ENCODE peak calls at places on chromosomes 13 and 19, in seven cellular contexts. X is left ventricle myocardium inferior, Z is heart left ventricle, A is fibroblast of lung, N is suprapubic skin, H is brain microvascular endothelial cell, P is upper lobe of right lung. V is an unnamed sample. For H3K36me3, the result is how much of the 10 kb centered on the place peaks cover.

GRCh38 chr19:29598496-29598895 is 7.6 kb upstream of the POP4 start:
- DNase-seq in X (no peak), Z (no peak), A (no peak), N (no peak), H (no peak), P (no peak), V (no peak)

GRCh38 chr19:7415163-7415856 is 66.6 kb downstream of the ARHGEF18 start:
- DNase-seq in X (no peak), Z (no peak), A (peak), N (no peak), H (peak), P (peak), V (peak)

GRCh38 chr19:679418-680286 is 3.5 kb downstream of the FSTL3 start:
- DNase-seq in X (peak), Z (peak), A (peak), N (peak), H (no peak), P (peak), V (peak)

GRCh38 chr19:33514885-33515485 is 6.6 kb downstream of the PEPD start:
- DNase-seq in X (peak), Z (no peak), A (peak), N (no peak), H (peak), P (no peak), V (peak)

GRCh38 chr19:34484328-34484727 is 2.8 kb downstream of the WTIP start:
- DNase-seq in X (peak), Z (peak), A (no peak), N (no peak), H (no peak), P (peak), V (no peak)

GRCh38 chr19:8306235-8307054 is 1.7 kb downstream of the CD320 start:
- DNase-seq in X (no peak), Z (peak), A (no peak), N (peak), H (no peak), P (peak), V (peak)

GRCh38 chr19:29671393-29672076 is 6.3 kb downstream of the PLEKHF1 start:
- DNase-seq in X (peak), Z (no peak), A (no peak), N (no peak), H (peak), P (peak), V (peak)

GRCh38 chr19:30358821-30359580 is 13.2 kb upstream of the ZNF536 start:
- DNase-seq in X (no peak), Z (no peak), A (no peak), N (peak), H (no peak), P (no peak), V (no peak)

GRCh38 chr19:1296575-1297271 is 11.1 kb downstream of the EFNA2 start:
- DNase-seq in X (no peak), Z (no peak), A (no peak), N (no peak), H (no peak), P (no peak), V (no peak)

GRCh38 chr13:40665754-40666057 is 735 bp downstream of the FOXO1 start:
- DNase-seq in X (peak), Z (no peak), A (peak), N (no peak), H (no peak), P (no peak), V (peak)

GRCh38 chr13:57582032-57582431 is 49.5 kb upstream of the PCDH17 start:
- DNase-seq in X (no peak), Z (no peak), A (no peak), N (no peak), H (no peak), P (no peak), V (no peak)

GRCh38 chr13:113835461-113836274 is 28.2 kb downstream of the GAS6 start:
- DNase-seq in X (peak), Z (no peak), A (peak), N (no peak), H (no peak), P (no peak), V (peak)

GRCh38 chr13:90553167-90553566 is 794.3 kb upstream of the MIR17HG start:
- DNase-seq in X (no peak), Z (no peak), A (no peak), N (no peak), H (no peak), P (no peak), V (no peak)

DNA sequence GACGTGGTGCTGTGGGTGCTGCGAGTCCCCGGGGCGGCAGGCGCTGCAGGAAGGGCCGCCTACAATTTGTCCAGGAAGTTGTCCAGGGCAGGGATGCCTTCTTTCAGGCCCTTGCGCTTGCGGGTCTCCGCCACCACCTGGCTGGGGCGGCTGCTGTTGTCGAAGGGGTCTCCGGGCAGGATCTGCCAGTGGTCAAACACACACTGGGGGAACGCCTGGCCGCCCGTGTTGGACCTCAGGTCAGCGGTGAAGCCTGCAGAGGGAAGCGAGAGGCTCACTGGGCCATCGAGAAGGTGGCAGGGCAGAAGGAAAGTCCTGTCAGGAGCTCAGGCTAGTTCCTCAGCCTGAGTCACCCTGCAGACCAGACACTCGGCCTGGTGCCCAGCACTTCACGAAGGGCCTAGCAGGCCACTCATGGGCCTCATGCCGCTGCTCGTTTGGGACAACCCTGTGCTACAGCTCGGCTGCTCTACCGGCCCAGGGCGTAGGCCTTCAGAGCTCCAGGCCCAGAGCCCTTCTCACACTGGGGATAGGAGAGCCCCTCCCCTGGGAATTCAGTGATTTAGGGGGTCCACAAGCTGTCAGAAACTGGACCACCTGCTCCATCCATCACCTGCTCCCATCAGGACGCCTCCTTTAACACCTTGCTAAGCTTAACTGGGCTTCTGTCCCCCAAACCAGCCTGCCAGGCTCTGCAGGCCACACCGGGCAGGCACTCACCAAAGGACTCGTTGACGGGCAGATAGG is 5.8 kb upstream of the DAPK3 start:
- DNase-seq in X (no peak), Z (peak), A (no peak), N (no peak), H (no peak), P (no peak), V (no peak)
- H3K36me3 ChIP-seq in X (half or more), Z (half or more), A (half or more), N (half or more), H (half or more), P (half or more), V (half or more)

GRCh38 chr19:40778865-40779284 is 828 bp downstream of the RAB4B start:
- DNase-seq in X (no peak), Z (no peak), A (no peak), N (no peak), H (no peak), P (no peak), V (no peak)
- H3K27ac ChIP-seq in X (peak), Z (peak), A (peak), N (peak), H (peak), P (peak), V (peak)

DNA sequence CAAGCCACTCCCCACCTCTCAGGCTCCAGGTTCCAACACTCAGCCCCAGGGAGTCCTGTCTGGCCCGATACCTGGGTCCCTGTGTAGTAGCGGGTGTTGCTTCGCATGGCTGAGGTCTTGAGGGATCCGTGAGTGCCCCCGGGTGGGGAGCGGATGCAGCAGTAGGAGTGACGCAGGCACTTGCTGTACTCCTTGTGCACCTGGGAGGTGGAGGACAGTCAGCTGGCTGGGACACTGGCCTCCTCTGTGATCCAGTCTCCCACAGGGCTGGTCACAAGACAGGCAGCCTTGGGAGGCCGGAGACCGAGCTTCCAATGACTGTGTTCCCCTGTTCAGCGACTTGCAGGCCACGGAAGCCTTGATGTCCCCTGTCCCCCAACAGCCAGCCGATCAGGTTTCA is 16.3 kb upstream of the ASF1B start:
- DNase-seq in X (no peak), Z (no peak), A (no peak), N (no peak), H (no peak), P (no peak), V (no peak)
- H3K36me3 ChIP-seq in X (under half), Z (under half), A (under half), N (half or more), H (under half), P (under half), V (under half)

GRCh38 chr13:110519506-110519905 is 42.0 kb downstream of the RAB20 start:
- DNase-seq in X (no peak), Z (no peak), A (no peak), N (no peak), H (no peak), P (no peak), V (no peak)
- H3K27ac ChIP-seq in X (no peak), Z (no peak), A (no peak), N (no peak), H (no peak), P (no peak), V (no peak)

GRCh38 chr19:55680339-55681130 is 5.5 kb downstream of the EPN1 start:
- DNase-seq in X (no peak), Z (no peak), A (no peak), N (no peak), H (no peak), P (no peak), V (no peak)
- H3K36me3 ChIP-seq in X (half or more), Z (half or more), A (under half), N (half or more), H (under half), P (half or more), V (under half)

GRCh38 chr19:14566712-14567077 is 5.2 kb downstream of the NDUFB7 start:
- DNase-seq in X (no peak), Z (no peak), A (no peak), N (no peak), H (no peak), P (no peak), V (peak)

GRCh38 chr19:14575428-14575980 is 3.6 kb upstream of the NDUFB7 start:
- DNase-seq in X (no peak), Z (no peak), A (no peak), N (no peak), H (no peak), P (no peak), V (no peak)

GRCh38 chr19:14567079-14567478 is 4.8 kb downstream of the NDUFB7 start:
- DNase-seq in X (no peak), Z (no peak), A (no peak), N (no peak), H (no peak), P (no peak), V (no peak)

GRCh38 chr19:14571695-14572490 is at the start of gene NDUFB7:
- DNase-seq in X (peak), Z (peak), A (peak), N (peak), H (peak), P (peak), V (peak)

GRCh38 chr19:14570864-14571527 is 870 bp downstream of the NDUFB7 start:
- DNase-seq in X (no peak), Z (no peak), A (no peak), N (no peak), H (no peak), P (no peak), V (peak)
- H3K27ac ChIP-seq in X (peak), Z (peak), A (peak), N (peak), H (no peak), P (peak), V (peak)

DNA sequence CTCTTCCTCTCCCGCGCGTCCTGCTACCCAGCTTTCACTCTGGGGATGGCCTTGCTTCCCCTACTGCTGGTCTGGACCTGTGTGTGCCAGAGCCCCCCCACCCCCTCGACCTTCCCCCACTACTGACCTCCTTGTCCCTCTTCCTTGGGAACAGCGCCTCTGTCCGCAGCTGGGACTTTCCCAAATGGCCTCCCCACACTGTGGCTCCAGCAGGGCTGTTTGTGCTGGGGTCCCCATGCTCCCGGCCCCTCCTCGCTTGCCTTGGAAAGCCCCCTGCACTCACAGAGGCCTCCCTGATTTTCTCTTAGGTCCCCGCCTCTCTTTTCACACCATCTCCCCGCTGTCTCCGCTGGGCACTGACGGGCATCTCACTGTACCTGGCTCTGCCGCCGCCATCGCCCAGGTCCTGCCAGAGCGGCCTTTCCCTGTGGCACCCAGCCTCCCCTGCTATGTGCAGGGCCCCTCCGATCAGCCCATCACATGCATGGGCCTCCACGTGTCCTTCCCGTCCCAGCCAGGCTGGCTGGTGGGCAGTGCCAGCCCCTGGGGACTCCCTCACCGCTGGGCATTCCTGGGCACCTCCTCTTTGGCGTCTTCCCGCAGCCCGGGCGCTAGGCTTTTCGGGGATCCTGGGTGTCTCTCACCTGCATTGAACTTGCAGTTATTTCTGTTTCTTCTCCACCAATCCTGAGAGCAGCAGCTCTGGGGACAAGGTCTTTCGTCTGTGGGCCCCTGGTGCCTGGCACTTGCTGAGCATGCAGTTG is 118.7 kb downstream of the ATP11A start:
- DNase-seq in X (no peak), Z (no peak), A (no peak), N (no peak), H (no peak), P (no peak), V (no peak)
- H3K36me3 ChIP-seq in X (half or more), Z (half or more), A (under half), N (under half), H (under half), P (half or more), V (under half)